ENCODE peak calls at places on chromosomes 16 and 17, in four cellular contexts. One of them, this sample, is unnamed.

GRCh38 chr16:89308391-89309333 is 91.2 kb downstream of the ZNF778 start:
- DNase-seq in tibial nerve: no peak
- DNase-seq in stomach: no peak
- DNase-seq in neural progenitor cell: peak
- DNase-seq in this sample: no peak

GRCh38 chr16:89476379-89476778 is 14.0 kb downstream of the ANKRD11 start:
- DNase-seq in tibial nerve: no peak
- DNase-seq in stomach: peak
- DNase-seq in neural progenitor cell: no peak
- DNase-seq in this sample: peak

GRCh38 chr16:53429221-53429943 is 4.9 kb upstream of the RBL2 start:
- DNase-seq in tibial nerve: no peak
- DNase-seq in stomach: no peak
- DNase-seq in neural progenitor cell: no peak
- DNase-seq in this sample: no peak

GRCh38 chr16:11328172-11329079 is 16.8 kb upstream of the RMI2 start:
- DNase-seq in tibial nerve: no peak
- DNase-seq in stomach: peak
- DNase-seq in neural progenitor cell: peak
- DNase-seq in this sample: no peak

GRCh38 chr16:10736926-10737625 is 6.6 kb upstream of the NUBP1 start:
- DNase-seq in tibial nerve: no peak
- DNase-seq in stomach: peak
- DNase-seq in neural progenitor cell: peak
- DNase-seq in this sample: no peak

GRCh38 chr17:44826123-44826790 is 3.8 kb downstream of the GJC1 start:
- DNase-seq in tibial nerve: no peak
- DNase-seq in stomach: no peak
- DNase-seq in neural progenitor cell: no peak
- DNase-seq in this sample: no peak

GRCh38 chr17:9468532-9468931 is 107.1 kb downstream of the STX8 start:
- DNase-seq in tibial nerve: no peak
- DNase-seq in stomach: no peak
- DNase-seq in neural progenitor cell: no peak
- DNase-seq in this sample: no peak

GRCh38 chr17:78142113-78142861 is 3.9 kb upstream of the C17orf99 start:
- DNase-seq in tibial nerve: no peak
- DNase-seq in stomach: peak
- DNase-seq in neural progenitor cell: no peak
- DNase-seq in this sample: peak

GRCh38 chr17:39863918-39864746 is at the start of gene IKZF3:
- DNase-seq in tibial nerve: no peak
- DNase-seq in stomach: peak
- DNase-seq in neural progenitor cell: peak
- DNase-seq in this sample: peak

DNA sequence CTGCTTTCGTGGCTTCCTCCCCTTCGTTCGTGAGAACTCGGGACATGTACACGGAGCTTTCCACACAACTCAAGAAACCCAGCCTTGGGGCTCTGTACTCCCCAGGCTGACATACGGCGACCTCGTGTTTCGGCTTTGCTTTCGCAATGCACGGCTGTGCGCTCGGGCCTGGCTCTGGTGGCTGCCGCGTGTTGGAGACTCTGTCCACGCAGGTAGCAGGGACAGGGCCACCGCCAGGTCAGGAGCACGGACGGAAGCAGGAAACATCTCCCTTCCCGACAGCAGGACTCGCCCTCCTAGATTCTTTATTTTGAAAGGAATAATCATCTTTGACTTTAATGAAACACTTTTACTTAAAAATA is 17.3 kb downstream of the UTS2R start:
- DNase-seq in tibial nerve: no peak
- DNase-seq in stomach: no peak
- DNase-seq in neural progenitor cell: no peak
- DNase-seq in this sample: peak
- TF ChIP-seq CTCF in tibial nerve: no peak
- TF ChIP-seq CTCF in stomach: no peak
- TF ChIP-seq CTCF in neural progenitor cell: no peak
- TF ChIP-seq CTCF in this sample: no peak

DNA sequence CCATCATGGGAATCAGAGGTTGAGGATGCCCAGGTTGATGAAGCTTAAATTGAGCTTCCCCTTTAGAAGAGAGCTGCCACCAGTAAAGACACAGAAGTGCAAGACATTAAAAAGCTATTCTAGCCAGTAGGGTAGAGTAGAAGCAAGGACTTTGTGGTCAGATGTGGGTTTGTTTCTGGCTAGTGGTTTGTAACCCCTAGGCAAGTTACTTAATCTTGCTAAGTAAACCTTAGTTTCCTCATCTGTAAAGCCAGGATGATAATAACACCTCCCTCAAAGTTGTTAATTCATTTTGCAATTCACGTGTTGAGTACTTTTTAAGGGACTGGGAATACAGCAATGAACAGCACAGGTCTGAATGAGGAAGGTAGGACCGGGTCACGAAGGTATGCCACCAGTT is 3.6 kb downstream of the SNTB2 start:
- DNase-seq in tibial nerve: no peak
- DNase-seq in stomach: no peak
- DNase-seq in neural progenitor cell: no peak
- DNase-seq in this sample: no peak
- H3K27ac ChIP-seq in tibial nerve: no peak
- H3K27ac ChIP-seq in stomach: no peak
- H3K27ac ChIP-seq in neural progenitor cell: no peak
- H3K27ac ChIP-seq in this sample: peak

DNA sequence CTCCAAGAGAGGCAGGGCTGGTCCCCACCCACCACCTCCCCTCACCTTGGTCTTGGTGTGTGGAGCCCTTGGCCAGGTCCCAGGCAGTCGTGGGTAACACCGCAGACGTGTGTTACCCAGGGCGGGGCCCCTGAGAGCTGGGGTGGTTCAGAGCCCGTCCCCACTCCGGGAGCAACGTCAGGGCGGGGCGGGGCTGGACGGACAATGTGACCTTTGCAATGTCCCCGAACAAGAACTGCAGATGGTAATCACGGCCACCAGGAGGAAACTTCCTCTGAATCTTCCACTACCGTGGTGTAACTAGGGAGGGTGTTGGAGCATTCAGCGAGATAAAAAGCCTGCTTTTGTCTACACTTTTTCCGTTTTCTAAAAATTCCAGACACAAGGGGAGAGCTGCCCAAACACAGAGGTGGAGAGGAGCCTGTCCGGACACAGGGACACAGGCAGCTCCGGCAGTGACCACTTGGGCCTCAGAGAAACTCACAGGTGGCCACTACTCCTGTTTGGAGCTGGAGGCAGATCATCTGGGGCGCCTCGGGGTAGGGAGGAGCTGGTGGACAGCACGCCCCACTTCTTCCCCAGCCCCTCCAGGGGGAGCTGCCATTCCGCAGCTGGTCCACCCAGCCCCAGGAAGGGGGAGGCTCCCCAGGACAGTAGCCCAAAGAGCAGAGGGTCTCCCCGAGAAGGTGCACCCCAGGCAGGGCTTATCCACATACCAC is 14.2 kb upstream of the SLC38A10 start:
- DNase-seq in tibial nerve: peak
- DNase-seq in stomach: peak
- DNase-seq in neural progenitor cell: peak
- DNase-seq in this sample: no peak
- H3K4me3 ChIP-seq in tibial nerve: peak
- H3K4me3 ChIP-seq in stomach: peak
- H3K4me3 ChIP-seq in neural progenitor cell: no peak
- H3K4me3 ChIP-seq in this sample: peak

GRCh38 chr16:4352843-4353242 is 1.7 kb upstream of the PAM16 start:
- DNase-seq in tibial nerve: no peak
- DNase-seq in stomach: no peak
- DNase-seq in neural progenitor cell: no peak
- DNase-seq in this sample: no peak

GRCh38 chr16:4349332-4349731 is 1.8 kb downstream of the PAM16 start:
- DNase-seq in tibial nerve: no peak
- DNase-seq in stomach: no peak
- DNase-seq in neural progenitor cell: no peak
- DNase-seq in this sample: no peak

GRCh38 chr16:4351880-4352279 is 759 bp upstream of the PAM16 start:
- DNase-seq in tibial nerve: no peak
- DNase-seq in stomach: no peak
- DNase-seq in neural progenitor cell: no peak
- DNase-seq in this sample: no peak

GRCh38 chr16:4350365-4350786 is 745 bp downstream of the PAM16 start:
- DNase-seq in tibial nerve: no peak
- DNase-seq in stomach: no peak
- DNase-seq in neural progenitor cell: no peak
- DNase-seq in this sample: no peak

GRCh38 chr16:4350787-4351659 is at the start of gene PAM16:
- DNase-seq in tibial nerve: peak
- DNase-seq in stomach: peak
- DNase-seq in neural progenitor cell: peak
- DNase-seq in this sample: peak
- TF ChIP-seq CTCF in tibial nerve: peak
- TF ChIP-seq CTCF in stomach: no peak
- TF ChIP-seq CTCF in neural progenitor cell: peak
- TF ChIP-seq CTCF in this sample: peak